ENCODE peak calls at places on chromosomes 1 and 21, in seven cellular contexts. P is stimulated activated naive CD8-positive, alpha-beta T cell treated with anti-CD3 and anti-CD28 coated beads, Interleukin-15, Interleukin-2, amounts not matched to agents 100 U/mL and 50 U/mL, for 24 hours; H is COR-L47; X is T-helper 2 cell; T is progenitor cell of endocrine pancreas; A is cardiac fibroblast; G is activated naive CD4-positive, alpha-beta T cell treated with Interleukin-2 at 50 U/mL for 16 hours. E is an unnamed sample.

GRCh38 chr1:43065191-43065590 is 106.5 kb upstream of the SLC2A1 start:
- DNase-seq in G (no peak), P (no peak), T (no peak), X (no peak), A (no peak), H (no peak), E (no peak)

GRCh38 chr1:53153752-53154151 is 11.3 kb upstream of the SLC1A7 start:
- DNase-seq in X (no peak), A (peak), G (no peak), H (no peak), P (no peak), T (no peak), E (no peak)

GRCh38 chr1:214700381-214700780 is 97.4 kb downstream of the CENPF start:
- DNase-seq in P (no peak), T (no peak), H (no peak), X (no peak), G (no peak), A (no peak), E (no peak)

GRCh38 chr1:211736351-211736915 is 61.0 kb upstream of the NEK2 start:
- DNase-seq in X (no peak), T (no peak), A (peak), H (no peak), G (no peak), P (no peak), E (no peak)

GRCh38 chr1:26853156-26853555 is 9.8 kb upstream of the SFN start:
- DNase-seq in T (peak), A (peak), H (peak), X (peak), G (peak), P (peak), E (peak)

GRCh38 chr1:179810367-179810715 is 67.2 kb downstream of the FAM163A start:
- DNase-seq in T (no peak), X (no peak), G (no peak), H (no peak), A (no peak), P (no peak), E (no peak)

GRCh38 chr1:150487763-150488115 is 520 bp downstream of the TARS2 start:
- DNase-seq in A (no peak), T (no peak), G (no peak), H (no peak), P (no peak), X (no peak), E (no peak)

GRCh38 chr1:32353886-32354570 is 8.3 kb downstream of the FAM229A start:
- DNase-seq in G (no peak), P (no peak), X (no peak), T (no peak), A (peak), H (no peak), E (no peak)

GRCh38 chr21:41703857-41704501 is 62.9 kb downstream of the RIPK4 start:
- DNase-seq in G (no peak), A (no peak), P (no peak), X (no peak), T (no peak), H (peak), E (no peak)

GRCh38 chr1:17881761-17882160 is 126.6 kb downstream of the ACTL8 start:
- DNase-seq in X (no peak), G (no peak), T (no peak), H (no peak), P (no peak), A (no peak), E (no peak)

GRCh38 chr1:37850352-37850955 is 8.9 kb downstream of the MTF1 start:
- DNase-seq in P (no peak), H (no peak), T (no peak), G (no peak), X (no peak), A (no peak), E (no peak)

E was measured in NT2/D1.